ENCODE peak calls at places on chromosomes 11 and 22, in eight cellular contexts. D, P, W, K, I, T, E and L are unnamed samples. For H3K27me3, the result is how much of the 10 kb centered on the place peaks cover.

GRCh38 chr11:77186302-77186701 is 58.3 kb downstream of the MYO7A start:
- DNase-seq in D (no peak), P (no peak), W (no peak), K (no peak), I (no peak), T (no peak), E (no peak), L (no peak)

GRCh38 chr11:120109531-120109930 is 28.4 kb downstream of the TRIM29 start:
- DNase-seq in D (no peak), P (no peak), W (no peak), K (no peak), I (no peak), T (peak), E (no peak), L (no peak)

GRCh38 chr22:17746916-17747315 is 27.4 kb downstream of the BID start:
- DNase-seq in D (no peak), P (no peak), W (no peak), K (no peak), I (no peak), T (no peak), E (no peak), L (no peak)

GRCh38 chr11:71059662-71060061 is 192.7 kb downstream of the SHANK2 start:
- DNase-seq in D (no peak), P (peak), W (no peak), K (no peak), I (no peak), T (no peak), E (no peak), L (no peak)

GRCh38 chr11:2202071-2202899 is 30.7 kb upstream of the TH start:
- DNase-seq in D (no peak), P (no peak), W (no peak), K (peak), I (no peak), T (no peak), E (no peak), L (peak)

GRCh38 chr22:49812838-49813237 is 14.8 kb downstream of the BRD1 start:
- DNase-seq in D (no peak), P (no peak), W (no peak), K (no peak), I (no peak), T (no peak), E (no peak), L (no peak)

GRCh38 chr11:22787565-22788162 is 41.9 kb downstream of the SVIP start:
- DNase-seq in D (peak), P (no peak), W (no peak), K (no peak), I (no peak), T (peak), E (peak), L (no peak)

GRCh38 chr11:93493252-93493897 is 49.8 kb downstream of the SMCO4 start:
- DNase-seq in D (no peak), P (no peak), W (no peak), K (peak), I (no peak), T (no peak), E (no peak), L (no peak)

GRCh38 chr11:74780277-74780870 is 31.7 kb downstream of the RNF169 start:
- DNase-seq in D (no peak), P (no peak), W (no peak), K (no peak), I (no peak), T (no peak), E (no peak), L (no peak)

GRCh38 chr22:36369004-36369921 is 18.5 kb downstream of the MYH9 start:
- DNase-seq in D (no peak), P (peak), W (no peak), K (no peak), I (no peak), T (no peak), E (no peak), L (no peak)

GRCh38 chr11:78696177-78696576 is 121.5 kb upstream of the NARS2 start:
- DNase-seq in D (no peak), P (no peak), W (no peak), K (no peak), I (no peak), T (no peak), E (no peak), L (no peak)

GRCh38 chr22:31891366-31892079 is 52.8 kb upstream of the YWHAH start:
- DNase-seq in D (no peak), P (no peak), W (no peak), K (no peak), I (no peak), T (peak), E (no peak), L (no peak)

DNA sequence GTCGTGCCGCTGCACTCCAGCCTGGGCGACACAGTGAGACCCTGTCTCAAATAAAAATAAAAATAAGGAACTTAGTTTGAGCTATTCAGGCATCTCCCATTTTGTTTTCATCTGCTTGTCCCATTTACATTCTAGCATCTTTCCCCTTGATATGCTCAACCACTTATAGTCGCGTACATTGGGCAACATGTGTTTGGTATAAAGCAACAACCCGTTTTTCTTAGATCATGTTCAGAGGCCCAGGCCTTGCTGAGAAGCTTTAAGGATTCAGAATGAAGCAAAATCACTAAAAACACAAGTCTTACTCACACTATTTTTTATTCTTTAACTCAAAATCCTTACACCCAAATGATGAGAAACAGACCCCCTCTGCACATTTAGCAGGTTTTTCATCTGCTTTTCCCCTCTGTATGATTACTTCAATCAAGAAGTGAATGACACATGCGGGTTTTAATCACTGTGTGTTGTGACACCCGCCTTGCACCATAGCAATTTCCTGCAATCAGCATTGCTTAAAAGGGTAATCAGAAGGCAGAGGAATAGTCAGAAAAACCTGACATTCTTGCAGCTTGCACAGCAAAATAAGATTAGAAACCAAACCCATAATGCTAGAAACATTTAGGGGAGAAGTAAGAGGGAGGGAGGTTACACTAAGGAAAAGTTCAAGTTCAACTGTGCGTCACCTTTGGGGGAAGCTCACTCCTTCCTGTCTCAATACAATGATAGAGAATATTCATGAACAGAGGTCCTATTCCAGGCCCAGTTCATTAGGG is 25.9 kb downstream of the ALG9 start:
- DNase-seq in D (no peak), P (no peak), W (no peak), K (no peak), I (no peak), T (no peak), E (no peak), L (no peak)
- H3K27ac ChIP-seq in D (no peak), P (no peak), W (no peak), K (no peak), I (no peak), T (no peak), E (no peak), L (peak)

DNA sequence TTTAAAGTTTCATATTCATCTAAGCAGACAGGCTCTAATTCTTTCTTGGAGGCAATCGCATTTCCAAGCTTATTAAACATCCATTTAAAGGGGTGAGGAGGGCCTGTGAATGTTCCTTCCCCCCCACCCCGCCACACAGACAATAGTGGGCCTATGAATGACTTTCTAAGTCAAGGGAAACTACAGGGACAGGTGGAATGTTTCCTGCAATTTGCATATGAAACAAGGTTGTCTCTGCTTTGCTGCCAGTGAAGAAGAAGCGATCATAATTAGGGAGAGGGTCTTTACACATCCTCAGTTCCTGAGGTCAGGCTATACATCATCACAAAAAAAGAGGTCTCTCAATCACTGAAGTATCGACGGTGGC is 127.9 kb upstream of the OPCML start:
- DNase-seq in D (no peak), P (no peak), W (no peak), K (no peak), I (no peak), T (no peak), E (peak), L (no peak)
- H3K27me3 ChIP-seq in D (under half), P (under half), W (under half), K (under half), I (under half), T (under half), E (under half), L (under half)

DNA sequence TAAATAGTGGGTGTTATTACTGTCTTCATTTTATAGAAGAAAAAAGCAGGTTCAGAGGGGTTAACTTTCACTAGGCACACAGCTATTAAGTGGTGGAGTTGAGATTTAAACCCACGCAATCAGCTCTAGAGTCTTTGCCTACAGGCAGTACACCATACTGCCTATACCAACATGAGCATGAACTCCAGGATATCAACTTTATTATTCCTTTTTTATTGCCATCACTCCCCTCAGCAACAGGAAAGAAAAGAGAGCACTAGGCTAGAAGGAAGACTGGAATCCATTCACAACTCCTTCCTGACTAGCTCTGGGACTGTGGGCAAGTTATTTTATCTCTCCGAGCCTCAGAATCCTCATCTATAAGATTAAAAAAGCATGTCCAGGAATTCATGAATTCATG is 58.7 kb upstream of the FSHB start:
- DNase-seq in D (no peak), P (no peak), W (no peak), K (no peak), I (no peak), T (no peak), E (no peak), L (no peak)
- H3K27ac ChIP-seq in D (no peak), P (no peak), W (no peak), K (no peak), I (no peak), T (no peak), E (no peak), L (no peak)

GRCh38 chr22:43333156-43333555 is 10.0 kb downstream of the SCUBE1 start:
- DNase-seq in D (no peak), P (no peak), W (no peak), K (no peak), I (no peak), T (no peak), E (no peak), L (no peak)

GRCh38 chr22:43331698-43332097 is 11.5 kb downstream of the SCUBE1 start:
- DNase-seq in D (no peak), P (no peak), W (no peak), K (no peak), I (no peak), T (no peak), E (no peak), L (no peak)

GRCh38 chr22:43333978-43334377 is 9.2 kb downstream of the SCUBE1 start:
- DNase-seq in D (no peak), P (no peak), W (no peak), K (no peak), I (no peak), T (no peak), E (no peak), L (no peak)

GRCh38 chr22:43337385-43337784 is 5.8 kb downstream of the SCUBE1 start:
- DNase-seq in D (no peak), P (no peak), W (no peak), K (no peak), I (no peak), T (no peak), E (no peak), L (peak)

GRCh38 chr22:43334378-43334777 is 8.8 kb downstream of the SCUBE1 start:
- DNase-seq in D (no peak), P (no peak), W (no peak), K (no peak), I (no peak), T (no peak), E (no peak), L (no peak)
- H3K27me3 ChIP-seq in D (under half), P (under half), W (under half), K (under half), I (under half), T (under half), E (under half), L (under half)

DNA sequence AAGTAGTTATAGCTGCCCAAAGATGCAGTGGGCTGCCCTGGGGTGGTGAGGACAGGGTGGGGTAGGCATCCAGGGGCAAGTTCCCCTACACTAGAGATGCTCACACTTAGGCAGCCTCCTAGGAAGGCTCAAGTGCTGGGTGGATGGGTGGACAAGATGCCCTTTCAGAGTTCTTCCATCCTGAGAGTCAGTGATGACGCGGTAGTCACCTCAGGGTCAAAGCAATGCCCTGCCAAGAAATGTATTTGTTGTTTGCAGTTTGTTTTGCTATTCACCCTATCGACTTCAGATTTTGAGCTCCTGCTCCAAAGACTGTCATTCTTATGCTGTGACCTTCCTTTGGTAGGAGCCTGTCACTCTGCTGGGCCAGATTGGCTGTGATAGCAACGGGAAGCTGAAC is 18.9 kb downstream of the POLA2 start:
- DNase-seq in D (no peak), P (no peak), W (no peak), K (no peak), I (no peak), T (no peak), E (no peak), L (peak)
- H3K27ac ChIP-seq in D (no peak), P (no peak), W (peak), K (peak), I (peak), T (no peak), E (no peak), L (no peak)

GRCh38 chr11:62922189-62922589 is 1.0 kb upstream of the CHRM1 start:
- DNase-seq in D (no peak), P (no peak), W (no peak), K (no peak), I (no peak), T (no peak), E (no peak), L (no peak)
- H3K27me3 ChIP-seq in D (under half), P (under half), W (under half), K (under half), I (under half), T (half or more), E (half or more), L (half or more)

GRCh38 chr11:88535266-88535665 is 197.7 kb upstream of the CTSC start:
- DNase-seq in D (no peak), P (no peak), W (no peak), K (no peak), I (no peak), T (no peak), E (no peak), L (no peak)
- H3K27ac ChIP-seq in D (no peak), P (no peak), W (no peak), K (peak), I (peak), T (no peak), E (no peak), L (no peak)

DNA sequence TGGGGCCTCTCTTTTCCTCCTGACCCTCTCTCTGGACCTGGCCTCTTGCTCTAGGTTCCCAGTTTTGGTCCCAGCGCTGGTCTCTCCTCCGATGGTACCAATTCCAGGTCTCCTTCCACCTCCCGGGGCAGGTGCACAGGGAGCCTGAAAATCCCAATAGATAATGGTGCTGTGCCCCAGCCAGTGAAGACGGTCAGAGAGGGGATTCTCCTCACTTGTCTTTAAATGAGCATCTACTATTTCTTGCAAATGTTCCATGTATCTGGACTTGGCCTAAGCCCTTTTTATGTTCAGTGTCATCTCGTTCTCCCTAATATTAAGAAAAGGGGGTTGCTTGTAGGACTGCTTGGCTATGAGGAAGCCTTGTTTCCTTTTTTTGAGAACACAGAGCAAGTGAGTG is 399 bp downstream of the APOBEC3A start:
- DNase-seq in D (no peak), P (no peak), W (no peak), K (no peak), I (no peak), T (no peak), E (no peak), L (no peak)
- H3K27me3 ChIP-seq in D (under half), P (under half), W (under half), K (under half), I (under half), T (under half), E (under half), L (under half)

GRCh38 chr11:106087815-106088435 is 10.5 kb downstream of the AASDHPPT start:
- DNase-seq in D (peak), P (no peak), W (peak), K (peak), I (peak), T (peak), E (peak), L (peak)

GRCh38 chr11:106086850-106087249 is 9.4 kb downstream of the AASDHPPT start:
- DNase-seq in D (no peak), P (no peak), W (no peak), K (no peak), I (no peak), T (no peak), E (no peak), L (no peak)

GRCh38 chr11:106092446-106092845 is 15.0 kb downstream of the AASDHPPT start:
- DNase-seq in D (no peak), P (no peak), W (no peak), K (no peak), I (no peak), T (no peak), E (no peak), L (no peak)

GRCh38 chr11:106088896-106089295 is 11.4 kb downstream of the AASDHPPT start:
- DNase-seq in D (no peak), P (no peak), W (no peak), K (no peak), I (no peak), T (no peak), E (no peak), L (no peak)

DNA sequence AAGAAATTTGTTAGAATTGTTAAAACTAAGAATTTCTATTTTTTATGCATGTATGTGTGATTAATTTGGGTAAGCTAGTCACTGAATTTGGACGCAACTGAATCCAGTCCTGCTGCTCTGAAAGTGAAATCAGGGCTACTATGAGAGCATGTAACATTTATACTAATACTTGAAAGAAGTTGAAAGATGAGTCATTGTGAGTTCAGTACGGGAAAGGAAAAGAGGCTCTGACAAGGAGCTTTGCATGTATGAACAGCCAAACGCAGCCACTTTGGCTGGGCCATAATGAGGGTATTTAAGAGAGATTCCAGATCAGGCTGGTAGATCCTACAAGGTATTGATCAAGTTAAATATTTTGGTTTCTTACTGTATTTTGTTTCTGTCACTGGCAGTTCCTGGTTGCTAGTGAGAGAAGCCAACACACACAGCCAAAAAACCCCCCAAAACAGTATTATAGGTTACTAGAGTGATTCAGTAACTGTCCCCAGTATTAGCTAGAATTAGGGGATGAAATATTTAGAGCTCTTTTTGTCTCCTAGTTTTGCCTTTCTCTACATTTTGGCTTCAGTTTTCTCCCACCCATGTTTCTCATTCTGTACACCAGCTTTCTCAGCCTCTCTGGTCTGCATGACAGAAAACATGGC is 14.1 kb downstream of the AASDHPPT start:
- DNase-seq in D (no peak), P (no peak), W (no peak), K (no peak), I (no peak), T (no peak), E (no peak), L (peak)
- H3K27ac ChIP-seq in D (no peak), P (no peak), W (no peak), K (no peak), I (no peak), T (no peak), E (no peak), L (no peak)